ENCODE peak calls at places on chromosomes 12 and 14, in seven cellular contexts. K is trophoblast cell, Z is H9, D is IMR-90, A is H1, Y is mesenchymal stem cell, P is mesendoderm. I is an unnamed sample.

GRCh38 chr12:53791735-53792326 is 40.1 kb upstream of the CISTR start:
- DNase-seq in D (no peak), K (peak; percentile 17), P (peak; percentile 45), Z (peak; percentile 80), A (peak; percentile 2), Y (peak; percentile 3), I (no peak)

GRCh38 chr14:63938198-63939005 is 85.6 kb downstream of the SYNE2 start:
- DNase-seq in A (no peak), D (peak; percentile 2), K (peak; percentile 31), P (no peak), Y (peak; percentile 42), Z (no peak), I (no peak)

GRCh38 chr12:29547151-29547561 is 49.7 kb upstream of the OVCH1 start:
- DNase-seq in Y (peak; percentile 93), K (no peak), P (peak; percentile 57), A (no peak), D (peak; percentile 85), Z (no peak), I (no peak)

GRCh38 chr12:62860501-62861156 is 74.3 kb downstream of the PPM1H start:
- DNase-seq in P (no peak), D (peak; percentile 43), Z (no peak), A (no peak), K (no peak), Y (no peak), I (no peak)

GRCh38 chr14:79971330-79971729 is 240.0 kb downstream of the DIO2 start:
- DNase-seq in D (peak; percentile 87), K (no peak), A (no peak), Z (no peak), P (no peak), Y (peak; percentile 62), I (no peak)

GRCh38 chr14:94119071-94119470 is 8.5 kb downstream of the IFI27 start:
- DNase-seq in A (no peak), D (no peak), Y (no peak), Z (no peak), P (no peak), K (no peak), I (no peak)

GRCh38 chr14:33692762-33693161 is 258.1 kb downstream of the EGLN3 start:
- DNase-seq in K (no peak), P (no peak), D (peak; percentile 24), Z (no peak), A (no peak), Y (peak; percentile 66), I (no peak)

GRCh38 chr14:102055181-102055901 is 31.5 kb downstream of the HSP90AA1 start:
- DNase-seq in P (peak; percentile 85), D (peak; percentile 83), Z (peak; percentile 75), Y (no peak), K (peak; percentile 64), A (no peak), I (no peak)

GRCh38 chr14:105193916-105194782 is 13.0 kb upstream of the NUDT14 start:
- DNase-seq in Z (no peak), A (no peak), P (no peak), Y (no peak), K (no peak), D (peak; percentile 11), I (no peak)

GRCh38 chr12:27498761-27499160 is 25.2 kb upstream of the PPFIBP1 start:
- DNase-seq in Z (no peak), D (no peak), P (no peak), A (no peak), K (no peak), Y (peak; percentile 10), I (no peak)

GRCh38 chr12:75812341-75813018 is 219.1 kb downstream of the PHLDA1 start:
- DNase-seq in A (peak; percentile 13), Z (peak; percentile 43), K (no peak), Y (peak; percentile 58), D (peak; percentile 88), P (no peak), I (no peak)

GRCh38 chr14:57574617-57575288 is 81.1 kb upstream of the CCDC198 start:
- DNase-seq in D (no peak), K (no peak), Z (no peak), P (peak; percentile 37), Y (no peak), A (no peak), I (no peak)

GRCh38 chr12:95996034-95996658 is at the start of gene HAL:
- DNase-seq in Y (peak; percentile 54), K (peak; percentile 60), A (no peak), P (no peak), D (no peak), Z (no peak), I (no peak)

GRCh38 chr14:94541234-94541975 is 19.8 kb upstream of the SERPINA4 start:
- DNase-seq in Y (no peak), P (no peak), A (no peak), D (no peak), K (no peak), Z (no peak), I (no peak)

GRCh38 chr12:112122823-112123690 is 2.3 kb upstream of the TRAFD1 start:
- DNase-seq in P (no peak), Z (peak; percentile 17), K (no peak), D (peak; percentile 98), A (no peak), Y (peak; percentile 96), I (no peak)

GRCh38 chr12:132471011-132471857 is 18.7 kb upstream of the FBRSL1 start:
- DNase-seq in Y (no peak), A (no peak), Z (no peak), P (no peak), K (no peak), D (no peak), I (no peak)

GRCh38 chr14:105989746-105990302 is 463.4 kb downstream of the TMEM121 start:
- DNase-seq in P (no peak), A (no peak), D (no peak), K (no peak), Y (no peak), Z (no peak), I (no peak)

GRCh38 chr12:53093777-53094393 is 3.6 kb upstream of the IGFBP6 start:
- DNase-seq in K (no peak), Z (no peak), D (peak; percentile 25), A (no peak), P (no peak), Y (peak; percentile 74), I (no peak)

GRCh38 chr14:104688755-104689619 is at the start of gene INF2:
- DNase-seq in A (no peak), D (peak; percentile 32), K (peak; percentile 56), Z (peak; percentile 68), P (peak; percentile 65), Y (peak; percentile 64), I (peak; percentile 54)

GRCh38 chr14:102071283-102071998 is 15.4 kb downstream of the HSP90AA1 start:
- DNase-seq in A (no peak), Z (no peak), D (peak; percentile 81), K (no peak), P (no peak), Y (peak; percentile 51), I (no peak)

GRCh38 chr12:45991289-45992249 is 1.2 kb upstream of the SCAF11 start:
- DNase-seq in Z (peak; percentile 76), D (peak; percentile 43), A (no peak), Y (peak; percentile 77), P (peak; percentile 90), K (peak; percentile 80), I (peak; percentile 26)

GRCh38 chr12:25550186-25550585 is 2.9 kb downstream of the LMNTD1 start:
- DNase-seq in K (no peak), P (no peak), D (peak; percentile 85), Z (no peak), Y (no peak), A (no peak), I (no peak)

GRCh38 chr12:47021298-47021697 is 58.1 kb upstream of the PCED1B start:
- DNase-seq in D (peak; percentile 95), K (peak; percentile 43), P (peak; percentile 77), Y (peak; percentile 93), Z (no peak), A (no peak), I (peak; percentile 65)

GRCh38 chr12:48053122-48053521 is 48.8 kb upstream of the COL2A1 start:
- DNase-seq in A (no peak), D (no peak), Y (no peak), Z (no peak), K (no peak), P (no peak), I (no peak)
- H3K4me2 ChIP-seq in A (no peak overlapping the region), D (no peak overlapping the region), Y (no peak overlapping the region), Z (no peak overlapping the region), K (no peak overlapping the region), P (no peak overlapping the region), I (no peak overlapping the region)

DNA sequence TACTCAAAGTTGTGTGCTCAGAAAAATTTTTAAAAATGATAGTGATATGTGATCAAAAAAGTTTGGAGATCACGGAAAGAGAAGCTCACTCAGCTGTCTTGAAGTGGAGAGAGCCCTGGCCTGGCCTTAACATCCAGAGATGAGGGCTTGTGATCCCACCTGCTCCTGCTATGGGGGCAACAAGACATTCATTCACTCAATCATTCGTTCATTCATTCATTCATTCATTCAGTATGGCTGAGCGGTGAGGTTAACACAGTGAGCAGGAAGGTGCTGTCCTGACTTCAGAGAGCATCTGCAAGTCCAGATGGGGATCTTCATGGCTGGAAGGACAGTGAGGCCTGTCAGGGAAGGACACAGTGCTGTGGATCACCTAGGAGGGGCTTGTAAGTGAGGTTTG is 112.3 kb downstream of the SLC25A47 start:
- DNase-seq in A (no peak), Y (no peak), K (no peak), D (no peak), Z (no peak), P (no peak), I (no peak)
- H2BK5ac ChIP-seq in A (no peak overlapping the region), Y (no peak overlapping the region), K (no peak overlapping the region), D (no peak overlapping the region), Z (no peak overlapping the region), P (no peak overlapping the region), I (no peak overlapping the region)

GRCh38 chr14:69582829-69583228 is 8.2 kb upstream of the CCDC177 start:
- DNase-seq in K (no peak), Y (no peak), Z (no peak), A (no peak), P (no peak), D (no peak), I (no peak)

GRCh38 chr14:69586420-69586819 is 11.7 kb upstream of the CCDC177 start:
- DNase-seq in D (no peak), P (no peak), Z (no peak), Y (no peak), A (no peak), K (no peak), I (no peak)

GRCh38 chr14:69582207-69582606 is 7.5 kb upstream of the CCDC177 start:
- DNase-seq in Z (no peak), D (peak; percentile 65), A (no peak), K (no peak), Y (peak; percentile 58), P (no peak), I (no peak)

GRCh38 chr14:69581316-69581935 is 6.8 kb upstream of the CCDC177 start:
- DNase-seq in P (no peak), Z (no peak), Y (no peak), D (no peak), A (no peak), K (no peak), I (no peak)

DNA sequence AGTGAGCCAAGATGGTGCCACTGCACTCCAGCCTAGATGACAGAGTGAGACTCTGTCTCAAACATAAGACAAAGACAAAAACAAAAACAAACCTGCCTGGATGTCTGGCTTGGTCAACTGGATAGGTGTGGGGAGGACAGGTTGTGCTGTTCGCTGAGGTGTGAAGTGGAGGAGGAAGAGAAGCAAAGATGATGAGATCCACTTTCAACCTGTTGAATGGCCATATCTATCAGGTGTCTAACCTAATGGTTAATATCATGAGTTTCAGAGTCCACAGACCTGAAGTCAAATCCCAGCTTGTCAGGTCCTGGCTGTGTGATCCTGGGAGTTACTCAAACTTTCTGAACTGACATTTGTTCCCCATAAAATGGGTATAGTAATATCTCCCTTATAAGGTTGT is 9.7 kb upstream of the CCDC177 start:
- DNase-seq in K (no peak), D (no peak), A (no peak), Y (no peak), P (no peak), Z (no peak), I (no peak)
- H2AK5ac ChIP-seq in K (no peak overlapping the region), D (peak overlapping the region; percentile 56), A (no peak overlapping the region), Y (peak overlapping the region; percentile 66), P (no peak overlapping the region), Z (no peak overlapping the region), I (no peak overlapping the region)

GRCh38 chr14:77120771-77121743 is 20.5 kb downstream of the ZDHHC22 start:
- DNase-seq in D (no peak), Y (no peak), P (no peak), K (no peak), A (no peak), Z (peak; percentile 27), I (no peak)
- H3K4me2 ChIP-seq in D (no peak overlapping the region), Y (no peak overlapping the region), P (no peak overlapping the region), K (no peak overlapping the region), A (peak overlapping the region; percentile 3), Z (no peak overlapping the region), I (no peak overlapping the region)

I was measured in neuronal stem cell.